ENCODE peak calls at places on chromosome 16, in six cellular contexts. F, D, X, L, Z and M are unnamed samples.

GRCh38 chr16:53999123-53999522 is 287.5 kb downstream of the IRX3 start:
- DNase-seq in D (no peak), L (no peak), Z (no peak), F (no peak), X (no peak), M (no peak)

GRCh38 chr16:8931864-8932263 is 31.8 kb downstream of the USP7 start:
- DNase-seq in L (peak), X (no peak), D (peak), F (peak), Z (peak), M (no peak)

GRCh38 chr16:27377666-27378485 is 24.1 kb upstream of the IL21R start:
- DNase-seq in X (no peak), Z (no peak), L (peak), D (no peak), F (no peak), M (no peak)

GRCh38 chr16:59067207-59067606 is 333.1 kb upstream of the GOT2 start:
- DNase-seq in Z (no peak), X (peak), D (no peak), L (no peak), F (peak), M (no peak)

GRCh38 chr16:9192746-9193145 is 101.3 kb downstream of the HAPSTR1 start:
- DNase-seq in Z (no peak), X (peak), L (no peak), D (no peak), F (no peak), M (no peak)

GRCh38 chr16:14232106-14232890 is 161.2 kb downstream of the MRTFB start:
- DNase-seq in F (no peak), X (no peak), D (no peak), L (no peak), Z (no peak), M (no peak)

GRCh38 chr16:26078971-26079370 is 387.2 kb downstream of the HS3ST4 start:
- DNase-seq in F (no peak), D (no peak), L (no peak), Z (no peak), X (no peak), M (no peak)

GRCh38 chr16:89489731-89490385 is 503 bp downstream of the ANKRD11 start:
- DNase-seq in X (no peak), Z (no peak), D (no peak), L (no peak), F (no peak), M (no peak)

GRCh38 chr16:56812884-56813283 is 52.1 kb upstream of the SLC12A3 start:
- DNase-seq in F (no peak), X (no peak), L (no peak), D (no peak), Z (no peak), M (no peak)

GRCh38 chr16:29154676-29155121 is 169.8 kb downstream of the LAT start:
- DNase-seq in Z (no peak), D (no peak), L (peak), F (no peak), X (peak), M (no peak)

GRCh38 chr16:63702981-63703590 is 1418.8 kb downstream of the CDH11 start:
- DNase-seq in D (no peak), Z (no peak), F (no peak), X (peak), L (no peak), M (no peak)

GRCh38 chr16:72282338-72282737 is 110.4 kb upstream of the PMFBP1 start:
- DNase-seq in F (no peak), X (no peak), D (no peak), Z (no peak), L (no peak), M (no peak)

GRCh38 chr16:12426122-12426521 is 377.6 kb downstream of the CPPED1 start:
- DNase-seq in F (no peak), Z (no peak), L (no peak), X (no peak), D (no peak), M (no peak)

GRCh38 chr16:9447195-9447551 is 355.7 kb downstream of the HAPSTR1 start:
- DNase-seq in Z (no peak), D (no peak), L (no peak), X (no peak), F (peak), M (peak)

GRCh38 chr16:75703341-75703740 is 2.1 kb upstream of the DUXB start:
- DNase-seq in D (no peak), X (no peak), F (no peak), Z (no peak), L (no peak), M (no peak)

GRCh38 chr16:21185659-21186325 is 25.6 kb downstream of the ZP2 start:
- DNase-seq in L (no peak), X (no peak), D (no peak), Z (no peak), F (no peak), M (no peak)

GRCh38 chr16:81885976-81886586 is 107.0 kb downstream of the PLCG2 start:
- DNase-seq in Z (no peak), L (no peak), D (no peak), F (no peak), X (no peak), M (no peak)